ENCODE peak calls at places on chromosome 11, in eight cellular contexts. One of them, this sample, is unnamed.

GRCh38 chr11:925158-925495 is 543 bp upstream of the AP2A2 start:
- DNase-seq in mammary epithelial cell: no peak
- DNase-seq in Panc1: no peak
- DNase-seq in fibroblast of pulmonary artery: no peak
- DNase-seq in astrocyte of the spinal cord: no peak
- DNase-seq in progenitor cell of endocrine pancreas: no peak
- DNase-seq in endodermal cell: no peak
- DNase-seq in upper lobe of left lung: no peak
- DNase-seq in this sample: no peak

GRCh38 chr11:109604506-109604905 is 182.5 kb downstream of the C11orf87 start:
- DNase-seq in mammary epithelial cell: peak; percentile 23
- DNase-seq in Panc1: no peak
- DNase-seq in fibroblast of pulmonary artery: peak; percentile 11
- DNase-seq in astrocyte of the spinal cord: no peak
- DNase-seq in progenitor cell of endocrine pancreas: no peak
- DNase-seq in endodermal cell: no peak
- DNase-seq in upper lobe of left lung: no peak
- DNase-seq in this sample: no peak

GRCh38 chr11:34719303-34719848 is 98.5 kb downstream of the EHF start:
- DNase-seq in mammary epithelial cell: no peak
- DNase-seq in Panc1: no peak
- DNase-seq in fibroblast of pulmonary artery: no peak
- DNase-seq in astrocyte of the spinal cord: no peak
- DNase-seq in progenitor cell of endocrine pancreas: no peak
- DNase-seq in endodermal cell: no peak
- DNase-seq in upper lobe of left lung: no peak
- DNase-seq in this sample: no peak

GRCh38 chr11:57482782-57483569 is 22.6 kb downstream of the RTN4RL2 start:
- DNase-seq in mammary epithelial cell: no peak
- DNase-seq in Panc1: no peak
- DNase-seq in fibroblast of pulmonary artery: no peak
- DNase-seq in astrocyte of the spinal cord: no peak
- DNase-seq in progenitor cell of endocrine pancreas: peak; percentile 66
- DNase-seq in endodermal cell: peak; percentile 91
- DNase-seq in upper lobe of left lung: peak; percentile 92
- DNase-seq in this sample: peak; percentile 88

GRCh38 chr11:117818036-117818858 is 6.3 kb downstream of the FXYD2 start:
- DNase-seq in mammary epithelial cell: peak; percentile 71
- DNase-seq in Panc1: no peak
- DNase-seq in fibroblast of pulmonary artery: peak; percentile 53
- DNase-seq in astrocyte of the spinal cord: peak; percentile 37
- DNase-seq in progenitor cell of endocrine pancreas: no peak
- DNase-seq in endodermal cell: no peak
- DNase-seq in upper lobe of left lung: peak; percentile 22
- DNase-seq in this sample: no peak

GRCh38 chr11:86176165-86176884 is 68.2 kb upstream of the EED start:
- DNase-seq in mammary epithelial cell: peak; percentile 66
- DNase-seq in Panc1: no peak
- DNase-seq in fibroblast of pulmonary artery: peak; percentile 62
- DNase-seq in astrocyte of the spinal cord: peak; percentile 44
- DNase-seq in progenitor cell of endocrine pancreas: no peak
- DNase-seq in endodermal cell: no peak
- DNase-seq in upper lobe of left lung: no peak
- DNase-seq in this sample: no peak

GRCh38 chr11:34490304-34490703 is 23.3 kb downstream of the ELF5 start:
- DNase-seq in mammary epithelial cell: no peak
- DNase-seq in Panc1: no peak
- DNase-seq in fibroblast of pulmonary artery: no peak
- DNase-seq in astrocyte of the spinal cord: no peak
- DNase-seq in progenitor cell of endocrine pancreas: no peak
- DNase-seq in endodermal cell: peak; percentile 64
- DNase-seq in upper lobe of left lung: no peak
- DNase-seq in this sample: no peak

GRCh38 chr11:789951-790350 is at the start of gene CEND1:
- DNase-seq in mammary epithelial cell: no peak
- DNase-seq in Panc1: no peak
- DNase-seq in fibroblast of pulmonary artery: peak; percentile 49
- DNase-seq in astrocyte of the spinal cord: peak; percentile 38
- DNase-seq in progenitor cell of endocrine pancreas: no peak
- DNase-seq in endodermal cell: peak; percentile 78
- DNase-seq in upper lobe of left lung: peak; percentile 86
- DNase-seq in this sample: peak; percentile 65

GRCh38 chr11:129277216-129277838 is 85.2 kb upstream of the ARHGAP32 start:
- DNase-seq in mammary epithelial cell: no peak
- DNase-seq in Panc1: no peak
- DNase-seq in fibroblast of pulmonary artery: no peak
- DNase-seq in astrocyte of the spinal cord: peak; percentile 37
- DNase-seq in progenitor cell of endocrine pancreas: no peak
- DNase-seq in endodermal cell: no peak
- DNase-seq in upper lobe of left lung: no peak
- DNase-seq in this sample: no peak

GRCh38 chr11:20599424-20600346 is at the start of gene SLC6A5:
- DNase-seq in mammary epithelial cell: peak; percentile 60
- DNase-seq in Panc1: no peak
- DNase-seq in fibroblast of pulmonary artery: peak; percentile 61
- DNase-seq in astrocyte of the spinal cord: peak; percentile 33
- DNase-seq in progenitor cell of endocrine pancreas: peak; percentile 83
- DNase-seq in endodermal cell: peak; percentile 97
- DNase-seq in upper lobe of left lung: no peak
- DNase-seq in this sample: peak; percentile 93

GRCh38 chr11:28581286-28582242 is 473.4 kb downstream of the METTL15 start:
- DNase-seq in mammary epithelial cell: no peak
- DNase-seq in Panc1: no peak
- DNase-seq in fibroblast of pulmonary artery: peak; percentile 18
- DNase-seq in astrocyte of the spinal cord: peak; percentile 88
- DNase-seq in progenitor cell of endocrine pancreas: no peak
- DNase-seq in endodermal cell: peak; percentile 60
- DNase-seq in upper lobe of left lung: no peak
- DNase-seq in this sample: no peak

GRCh38 chr11:117456027-117456720 is 128.5 kb downstream of the CEP164 start:
- DNase-seq in mammary epithelial cell: no peak
- DNase-seq in Panc1: no peak
- DNase-seq in fibroblast of pulmonary artery: no peak
- DNase-seq in astrocyte of the spinal cord: no peak
- DNase-seq in progenitor cell of endocrine pancreas: no peak
- DNase-seq in endodermal cell: no peak
- DNase-seq in upper lobe of left lung: no peak
- DNase-seq in this sample: no peak

GRCh38 chr11:36403661-36404060 is 106.4 kb downstream of the TRAF6 start:
- DNase-seq in mammary epithelial cell: no peak
- DNase-seq in Panc1: no peak
- DNase-seq in fibroblast of pulmonary artery: no peak
- DNase-seq in astrocyte of the spinal cord: no peak
- DNase-seq in progenitor cell of endocrine pancreas: no peak
- DNase-seq in endodermal cell: peak; percentile 7
- DNase-seq in upper lobe of left lung: no peak
- DNase-seq in this sample: no peak

GRCh38 chr11:120339394-120339890 is 3.2 kb downstream of the ARHGEF12 start:
- DNase-seq in mammary epithelial cell: peak; percentile 45
- DNase-seq in Panc1: no peak
- DNase-seq in fibroblast of pulmonary artery: peak; percentile 45
- DNase-seq in astrocyte of the spinal cord: peak; percentile 52
- DNase-seq in progenitor cell of endocrine pancreas: no peak
- DNase-seq in endodermal cell: no peak
- DNase-seq in upper lobe of left lung: no peak
- DNase-seq in this sample: no peak

GRCh38 chr11:20032577-20033265 is 127.6 kb downstream of the DBX1 start:
- DNase-seq in mammary epithelial cell: peak; percentile 74
- DNase-seq in Panc1: no peak
- DNase-seq in fibroblast of pulmonary artery: no peak
- DNase-seq in astrocyte of the spinal cord: no peak
- DNase-seq in progenitor cell of endocrine pancreas: no peak
- DNase-seq in endodermal cell: no peak
- DNase-seq in upper lobe of left lung: no peak
- DNase-seq in this sample: no peak

DNA sequence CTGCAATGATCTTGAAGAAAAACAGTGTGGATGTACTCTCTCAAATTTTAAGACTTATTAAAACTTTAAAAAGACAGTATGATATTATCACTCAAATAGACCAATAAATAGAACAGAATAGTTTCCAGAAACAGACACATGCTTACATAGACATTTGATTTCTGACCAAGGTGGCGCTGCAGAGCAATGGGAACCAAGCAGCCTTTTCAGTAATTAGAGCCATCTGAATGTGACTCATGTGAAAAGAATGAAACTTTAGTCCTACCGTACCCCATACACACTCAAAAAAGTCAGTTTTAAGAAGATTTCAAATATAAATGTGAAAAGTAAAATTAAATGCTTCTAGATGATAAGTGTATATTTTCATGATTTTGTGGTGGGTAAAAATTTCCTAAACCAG is 74.2 kb upstream of the MS4A8 start:
- DNase-seq in mammary epithelial cell: peak; percentile 25
- DNase-seq in Panc1: no peak
- DNase-seq in fibroblast of pulmonary artery: peak; percentile 17
- DNase-seq in astrocyte of the spinal cord: peak; percentile 1
- DNase-seq in progenitor cell of endocrine pancreas: no peak
- DNase-seq in endodermal cell: peak; percentile 81
- DNase-seq in upper lobe of left lung: no peak
- DNase-seq in this sample: peak; percentile 19
- TF ChIP-seq CTCF in mammary epithelial cell: peak; percentile 58
- TF ChIP-seq CTCF in Panc1: no peak
- TF ChIP-seq CTCF in fibroblast of pulmonary artery: peak; percentile 5
- TF ChIP-seq CTCF in astrocyte of the spinal cord: peak; percentile 21
- TF ChIP-seq CTCF in progenitor cell of endocrine pancreas: peak; percentile 29
- TF ChIP-seq CTCF in endodermal cell: peak; percentile 75
- TF ChIP-seq CTCF in upper lobe of left lung: no peak
- TF ChIP-seq CTCF in this sample: no peak

GRCh38 chr11:14645247-14645912 is 1.8 kb downstream of the PDE3B start:
- DNase-seq in mammary epithelial cell: peak; percentile 1
- DNase-seq in Panc1: no peak
- DNase-seq in fibroblast of pulmonary artery: peak; percentile 20
- DNase-seq in astrocyte of the spinal cord: peak; percentile 19
- DNase-seq in progenitor cell of endocrine pancreas: no peak
- DNase-seq in endodermal cell: no peak
- DNase-seq in upper lobe of left lung: no peak
- DNase-seq in this sample: no peak

GRCh38 chr11:14642453-14642852 is 1.2 kb upstream of the PDE3B start:
- DNase-seq in mammary epithelial cell: no peak
- DNase-seq in Panc1: no peak
- DNase-seq in fibroblast of pulmonary artery: no peak
- DNase-seq in astrocyte of the spinal cord: no peak
- DNase-seq in progenitor cell of endocrine pancreas: no peak
- DNase-seq in endodermal cell: no peak
- DNase-seq in upper lobe of left lung: no peak
- DNase-seq in this sample: no peak

GRCh38 chr11:14642873-14643696 is 519 bp upstream of the PDE3B start:
- DNase-seq in mammary epithelial cell: no peak
- DNase-seq in Panc1: no peak
- DNase-seq in fibroblast of pulmonary artery: no peak
- DNase-seq in astrocyte of the spinal cord: no peak
- DNase-seq in progenitor cell of endocrine pancreas: no peak
- DNase-seq in endodermal cell: peak; percentile 44
- DNase-seq in upper lobe of left lung: peak; percentile 96
- DNase-seq in this sample: no peak

GRCh38 chr11:14644396-14645246 is 1.0 kb downstream of the PDE3B start:
- DNase-seq in mammary epithelial cell: peak; percentile 16
- DNase-seq in Panc1: no peak
- DNase-seq in fibroblast of pulmonary artery: peak; percentile 20
- DNase-seq in astrocyte of the spinal cord: peak; percentile 29
- DNase-seq in progenitor cell of endocrine pancreas: peak; percentile 47
- DNase-seq in endodermal cell: peak; percentile 84
- DNase-seq in upper lobe of left lung: peak; percentile 91
- DNase-seq in this sample: peak; percentile 62

GRCh38 chr11:14643697-14644395 is at the start of gene PDE3B:
- DNase-seq in mammary epithelial cell: peak; percentile 36
- DNase-seq in Panc1: no peak
- DNase-seq in fibroblast of pulmonary artery: peak; percentile 46
- DNase-seq in astrocyte of the spinal cord: peak; percentile 34
- DNase-seq in progenitor cell of endocrine pancreas: peak; percentile 74
- DNase-seq in endodermal cell: peak; percentile 94
- DNase-seq in upper lobe of left lung: peak; percentile 91
- DNase-seq in this sample: peak; percentile 85
- TF ChIP-seq CTCF in mammary epithelial cell: no peak
- TF ChIP-seq CTCF in Panc1: peak; percentile 42
- TF ChIP-seq CTCF in fibroblast of pulmonary artery: no peak
- TF ChIP-seq CTCF in astrocyte of the spinal cord: peak; percentile 4
- TF ChIP-seq CTCF in progenitor cell of endocrine pancreas: peak; percentile 13
- TF ChIP-seq CTCF in endodermal cell: no peak
- TF ChIP-seq CTCF in upper lobe of left lung: no peak
- TF ChIP-seq CTCF in this sample: no peak

GRCh38 chr11:96704847-96705246 is 315.0 kb downstream of the JRKL start:
- DNase-seq in mammary epithelial cell: no peak
- DNase-seq in Panc1: no peak
- DNase-seq in fibroblast of pulmonary artery: peak; percentile 4
- DNase-seq in astrocyte of the spinal cord: peak; percentile 3
- DNase-seq in progenitor cell of endocrine pancreas: no peak
- DNase-seq in endodermal cell: no peak
- DNase-seq in upper lobe of left lung: no peak
- DNase-seq in this sample: no peak
- TF ChIP-seq CTCF in mammary epithelial cell: no peak
- TF ChIP-seq CTCF in Panc1: no peak
- TF ChIP-seq CTCF in fibroblast of pulmonary artery: peak; percentile 15
- TF ChIP-seq CTCF in astrocyte of the spinal cord: peak; percentile 8
- TF ChIP-seq CTCF in progenitor cell of endocrine pancreas: no peak
- TF ChIP-seq CTCF in endodermal cell: peak; percentile 62
- TF ChIP-seq CTCF in upper lobe of left lung: no peak
- TF ChIP-seq CTCF in this sample: no peak

GRCh38 chr11:67278135-67278938 is 10.8 kb upstream of the ANKRD13D start:
- DNase-seq in mammary epithelial cell: no peak
- DNase-seq in Panc1: no peak
- DNase-seq in fibroblast of pulmonary artery: no peak
- DNase-seq in astrocyte of the spinal cord: no peak
- DNase-seq in progenitor cell of endocrine pancreas: no peak
- DNase-seq in endodermal cell: no peak
- DNase-seq in upper lobe of left lung: peak; percentile 67
- DNase-seq in this sample: no peak

GRCh38 chr11:67275606-67276409 is 9.5 kb downstream of the GRK2 start:
- DNase-seq in mammary epithelial cell: no peak
- DNase-seq in Panc1: no peak
- DNase-seq in fibroblast of pulmonary artery: no peak
- DNase-seq in astrocyte of the spinal cord: no peak
- DNase-seq in progenitor cell of endocrine pancreas: no peak
- DNase-seq in endodermal cell: no peak
- DNase-seq in upper lobe of left lung: peak; percentile 51
- DNase-seq in this sample: peak; percentile 3

GRCh38 chr11:67277231-67277961 is 11.1 kb downstream of the GRK2 start:
- DNase-seq in mammary epithelial cell: peak; percentile 47
- DNase-seq in Panc1: no peak
- DNase-seq in fibroblast of pulmonary artery: peak; percentile 82
- DNase-seq in astrocyte of the spinal cord: peak; percentile 80
- DNase-seq in progenitor cell of endocrine pancreas: no peak
- DNase-seq in endodermal cell: peak; percentile 89
- DNase-seq in upper lobe of left lung: peak; percentile 94
- DNase-seq in this sample: peak; percentile 55

GRCh38 chr11:67274768-67275605 is 8.7 kb downstream of the GRK2 start:
- DNase-seq in mammary epithelial cell: no peak
- DNase-seq in Panc1: no peak
- DNase-seq in fibroblast of pulmonary artery: no peak
- DNase-seq in astrocyte of the spinal cord: no peak
- DNase-seq in progenitor cell of endocrine pancreas: no peak
- DNase-seq in endodermal cell: no peak
- DNase-seq in upper lobe of left lung: peak; percentile 76
- DNase-seq in this sample: peak; percentile 15

DNA sequence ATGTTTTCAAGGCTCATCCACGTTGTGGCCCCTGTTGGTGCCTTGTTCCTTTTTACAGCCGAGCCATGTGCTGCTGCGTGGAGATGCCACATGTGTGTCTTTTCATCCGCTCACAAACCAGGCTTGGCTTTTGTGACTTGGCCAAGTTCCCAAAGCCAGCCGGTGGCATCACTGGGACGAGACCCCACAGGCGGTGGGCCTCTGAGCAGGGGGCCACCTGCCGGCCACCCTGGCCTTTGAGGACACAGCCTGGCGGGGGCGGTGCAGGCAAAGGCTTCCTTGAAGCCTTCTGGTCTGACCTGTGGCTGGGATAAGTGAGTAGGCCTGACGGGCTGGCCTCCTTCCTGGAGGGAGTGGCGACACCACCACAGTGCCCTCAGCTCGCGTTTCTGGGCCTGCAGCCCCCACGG is 10.6 kb downstream of the GRK2 start:
- DNase-seq in mammary epithelial cell: no peak
- DNase-seq in Panc1: no peak
- DNase-seq in fibroblast of pulmonary artery: peak; percentile 33
- DNase-seq in astrocyte of the spinal cord: peak; percentile 29
- DNase-seq in progenitor cell of endocrine pancreas: no peak
- DNase-seq in endodermal cell: peak; percentile 75
- DNase-seq in upper lobe of left lung: peak; percentile 82
- DNase-seq in this sample: peak; percentile 38
- TF ChIP-seq CTCF in mammary epithelial cell: no peak
- TF ChIP-seq CTCF in Panc1: no peak
- TF ChIP-seq CTCF in fibroblast of pulmonary artery: peak; percentile 6
- TF ChIP-seq CTCF in astrocyte of the spinal cord: peak; percentile 44
- TF ChIP-seq CTCF in progenitor cell of endocrine pancreas: no peak
- TF ChIP-seq CTCF in endodermal cell: peak; percentile 49
- TF ChIP-seq CTCF in upper lobe of left lung: peak; percentile 46
- TF ChIP-seq CTCF in this sample: no peak

This sample was measured in nephron progenitor cell.